ENCODE peak calls at places on chromosomes 3 and 15, in eight cellular contexts. One of them, this sample, is unnamed.

GRCh38 chr15:74956648-74957300 is at the start of gene RPP25:
- DNase-seq in GM12878: no peak
- DNase-seq in stomach: peak; percentile 87
- DNase-seq in suprapubic skin: peak; percentile 86
- DNase-seq in transverse colon: peak; percentile 91
- DNase-seq in H1: no peak
- DNase-seq in upper lobe of left lung: peak; percentile 87
- DNase-seq in tibial nerve: peak; percentile 55
- DNase-seq in this sample: peak; percentile 88

GRCh38 chr15:101026686-101027272 is 107.6 kb downstream of the LRRK1 start:
- DNase-seq in GM12878: no peak
- DNase-seq in stomach: peak; percentile 17
- DNase-seq in suprapubic skin: no peak
- DNase-seq in transverse colon: peak; percentile 4
- DNase-seq in H1: no peak
- DNase-seq in upper lobe of left lung: no peak
- DNase-seq in tibial nerve: no peak
- DNase-seq in this sample: peak; percentile 54

GRCh38 chr15:67109141-67110034 is 44.0 kb downstream of the SMAD3 start:
- DNase-seq in GM12878: no peak
- DNase-seq in stomach: no peak
- DNase-seq in suprapubic skin: no peak
- DNase-seq in transverse colon: peak; percentile 65
- DNase-seq in H1: no peak
- DNase-seq in upper lobe of left lung: peak; percentile 59
- DNase-seq in tibial nerve: peak; percentile 73
- DNase-seq in this sample: peak; percentile 83

GRCh38 chr15:29822100-29822684 is at the start of gene TJP1:
- DNase-seq in GM12878: no peak
- DNase-seq in stomach: peak; percentile 83
- DNase-seq in suprapubic skin: peak; percentile 83
- DNase-seq in transverse colon: peak; percentile 81
- DNase-seq in H1: no peak
- DNase-seq in upper lobe of left lung: peak; percentile 77
- DNase-seq in tibial nerve: peak; percentile 62
- DNase-seq in this sample: peak; percentile 80

GRCh38 chr3:113231391-113231790 is 20.0 kb downstream of the BOC start:
- DNase-seq in GM12878: no peak
- DNase-seq in stomach: no peak
- DNase-seq in suprapubic skin: no peak
- DNase-seq in transverse colon: no peak
- DNase-seq in H1: no peak
- DNase-seq in upper lobe of left lung: no peak
- DNase-seq in tibial nerve: no peak
- DNase-seq in this sample: no peak

GRCh38 chr3:9430733-9431132 is 33.3 kb downstream of the SETD5 start:
- DNase-seq in GM12878: no peak
- DNase-seq in stomach: no peak
- DNase-seq in suprapubic skin: no peak
- DNase-seq in transverse colon: no peak
- DNase-seq in H1: no peak
- DNase-seq in upper lobe of left lung: no peak
- DNase-seq in tibial nerve: no peak
- DNase-seq in this sample: no peak

GRCh38 chr3:43073116-43073835 is 32.6 kb downstream of the POMGNT2 start:
- DNase-seq in GM12878: no peak
- DNase-seq in stomach: no peak
- DNase-seq in suprapubic skin: no peak
- DNase-seq in transverse colon: no peak
- DNase-seq in H1: no peak
- DNase-seq in upper lobe of left lung: no peak
- DNase-seq in tibial nerve: no peak
- DNase-seq in this sample: no peak

GRCh38 chr3:45055032-45055410 is 28.9 kb downstream of the CLEC3B start:
- DNase-seq in GM12878: no peak
- DNase-seq in stomach: no peak
- DNase-seq in suprapubic skin: no peak
- DNase-seq in transverse colon: no peak
- DNase-seq in H1: no peak
- DNase-seq in upper lobe of left lung: no peak
- DNase-seq in tibial nerve: no peak
- DNase-seq in this sample: no peak

GRCh38 chr15:41862515-41863116 is 24.0 kb downstream of the PLA2G4B start:
- DNase-seq in GM12878: no peak
- DNase-seq in stomach: peak; percentile 91
- DNase-seq in suprapubic skin: no peak
- DNase-seq in transverse colon: peak; percentile 73
- DNase-seq in H1: no peak
- DNase-seq in upper lobe of left lung: peak; percentile 85
- DNase-seq in tibial nerve: no peak
- DNase-seq in this sample: no peak

GRCh38 chr3:20930034-20930433 is 744.0 kb upstream of the SGO1 start:
- DNase-seq in GM12878: no peak
- DNase-seq in stomach: peak; percentile 27
- DNase-seq in suprapubic skin: no peak
- DNase-seq in transverse colon: no peak
- DNase-seq in H1: no peak
- DNase-seq in upper lobe of left lung: no peak
- DNase-seq in tibial nerve: no peak
- DNase-seq in this sample: no peak

GRCh38 chr15:77629070-77630030 is 3.4 kb downstream of the LINGO1 start:
- DNase-seq in GM12878: no peak
- DNase-seq in stomach: no peak
- DNase-seq in suprapubic skin: no peak
- DNase-seq in transverse colon: no peak
- DNase-seq in H1: no peak
- DNase-seq in upper lobe of left lung: no peak
- DNase-seq in tibial nerve: no peak
- DNase-seq in this sample: no peak

GRCh38 chr3:181288145-181288544 is 298.6 kb upstream of the DNAJC19 start:
- DNase-seq in GM12878: no peak
- DNase-seq in stomach: no peak
- DNase-seq in suprapubic skin: no peak
- DNase-seq in transverse colon: no peak
- DNase-seq in H1: no peak
- DNase-seq in upper lobe of left lung: no peak
- DNase-seq in tibial nerve: no peak
- DNase-seq in this sample: no peak

GRCh38 chr15:82103500-82103899 is 57.7 kb upstream of the MEX3B start:
- DNase-seq in GM12878: no peak
- DNase-seq in stomach: no peak
- DNase-seq in suprapubic skin: no peak
- DNase-seq in transverse colon: no peak
- DNase-seq in H1: no peak
- DNase-seq in upper lobe of left lung: no peak
- DNase-seq in tibial nerve: no peak
- DNase-seq in this sample: no peak

GRCh38 chr3:48697952-48698351 is 12.2 kb upstream of the NCKIPSD start:
- DNase-seq in GM12878: no peak
- DNase-seq in stomach: no peak
- DNase-seq in suprapubic skin: no peak
- DNase-seq in transverse colon: no peak
- DNase-seq in H1: no peak
- DNase-seq in upper lobe of left lung: no peak
- DNase-seq in tibial nerve: no peak
- DNase-seq in this sample: no peak

GRCh38 chr15:64430000-64430735 is 30.2 kb upstream of the ZNF609 start:
- DNase-seq in GM12878: peak; percentile 65
- DNase-seq in stomach: no peak
- DNase-seq in suprapubic skin: no peak
- DNase-seq in transverse colon: peak; percentile 19
- DNase-seq in H1: peak; percentile 69
- DNase-seq in upper lobe of left lung: peak; percentile 22
- DNase-seq in tibial nerve: peak; percentile 9
- DNase-seq in this sample: peak; percentile 52

GRCh38 chr3:194265505-194265892 is 85.6 kb downstream of the CPN2 start:
- DNase-seq in GM12878: no peak
- DNase-seq in stomach: peak; percentile 81
- DNase-seq in suprapubic skin: peak; percentile 92
- DNase-seq in transverse colon: peak; percentile 60
- DNase-seq in H1: no peak
- DNase-seq in upper lobe of left lung: peak; percentile 78
- DNase-seq in tibial nerve: peak; percentile 71
- DNase-seq in this sample: peak; percentile 92

GRCh38 chr3:194262345-194263305 is 88.5 kb downstream of the CPN2 start:
- DNase-seq in GM12878: no peak
- DNase-seq in stomach: no peak
- DNase-seq in suprapubic skin: peak; percentile 20
- DNase-seq in transverse colon: no peak
- DNase-seq in H1: no peak
- DNase-seq in upper lobe of left lung: no peak
- DNase-seq in tibial nerve: no peak
- DNase-seq in this sample: no peak

GRCh38 chr3:194259982-194260856 is 90.9 kb downstream of the CPN2 start:
- DNase-seq in GM12878: no peak
- DNase-seq in stomach: peak; percentile 15
- DNase-seq in suprapubic skin: peak; percentile 13
- DNase-seq in transverse colon: no peak
- DNase-seq in H1: no peak
- DNase-seq in upper lobe of left lung: no peak
- DNase-seq in tibial nerve: no peak
- DNase-seq in this sample: peak; percentile 9

GRCh38 chr3:194257916-194258668 is 93.0 kb downstream of the CPN2 start:
- DNase-seq in GM12878: no peak
- DNase-seq in stomach: peak; percentile 1
- DNase-seq in suprapubic skin: no peak
- DNase-seq in transverse colon: no peak
- DNase-seq in H1: no peak
- DNase-seq in upper lobe of left lung: no peak
- DNase-seq in tibial nerve: no peak
- DNase-seq in this sample: no peak

GRCh38 chr3:194261581-194262063 is 89.5 kb downstream of the CPN2 start:
- DNase-seq in GM12878: no peak
- DNase-seq in stomach: peak; percentile 15
- DNase-seq in suprapubic skin: peak; percentile 70
- DNase-seq in transverse colon: no peak
- DNase-seq in H1: no peak
- DNase-seq in upper lobe of left lung: no peak
- DNase-seq in tibial nerve: no peak
- DNase-seq in this sample: no peak
- TF ChIP-seq EP300 in GM12878: no peak
- TF ChIP-seq EP300 in stomach: no peak
- TF ChIP-seq EP300 in suprapubic skin: no peak
- TF ChIP-seq EP300 in transverse colon: no peak
- TF ChIP-seq EP300 in H1: no peak
- TF ChIP-seq EP300 in upper lobe of left lung: no peak
- TF ChIP-seq EP300 in tibial nerve: no peak
- TF ChIP-seq EP300 in this sample: no peak

GRCh38 chr3:10653866-10654611 is 148.7 kb upstream of the ATP2B2 start:
- DNase-seq in GM12878: no peak
- DNase-seq in stomach: no peak
- DNase-seq in suprapubic skin: peak; percentile 43
- DNase-seq in transverse colon: no peak
- DNase-seq in H1: no peak
- DNase-seq in upper lobe of left lung: no peak
- DNase-seq in tibial nerve: no peak
- DNase-seq in this sample: no peak
- H3K27me3 ChIP-seq in GM12878: peaks cover 2% of the 10 kb centered on the region
- H3K27me3 ChIP-seq in stomach: peaks cover 8% of the 10 kb centered on the region
- H3K27me3 ChIP-seq in suprapubic skin: peaks cover 19% of the 10 kb centered on the region
- H3K27me3 ChIP-seq in transverse colon: no peaks in the 10 kb centered on the region
- H3K27me3 ChIP-seq in H1: no peaks in the 10 kb centered on the region
- H3K27me3 ChIP-seq in upper lobe of left lung: no peaks in the 10 kb centered on the region
- H3K27me3 ChIP-seq in tibial nerve: no peaks in the 10 kb centered on the region
- H3K27me3 ChIP-seq in this sample: no peaks in the 10 kb centered on the region

DNA sequence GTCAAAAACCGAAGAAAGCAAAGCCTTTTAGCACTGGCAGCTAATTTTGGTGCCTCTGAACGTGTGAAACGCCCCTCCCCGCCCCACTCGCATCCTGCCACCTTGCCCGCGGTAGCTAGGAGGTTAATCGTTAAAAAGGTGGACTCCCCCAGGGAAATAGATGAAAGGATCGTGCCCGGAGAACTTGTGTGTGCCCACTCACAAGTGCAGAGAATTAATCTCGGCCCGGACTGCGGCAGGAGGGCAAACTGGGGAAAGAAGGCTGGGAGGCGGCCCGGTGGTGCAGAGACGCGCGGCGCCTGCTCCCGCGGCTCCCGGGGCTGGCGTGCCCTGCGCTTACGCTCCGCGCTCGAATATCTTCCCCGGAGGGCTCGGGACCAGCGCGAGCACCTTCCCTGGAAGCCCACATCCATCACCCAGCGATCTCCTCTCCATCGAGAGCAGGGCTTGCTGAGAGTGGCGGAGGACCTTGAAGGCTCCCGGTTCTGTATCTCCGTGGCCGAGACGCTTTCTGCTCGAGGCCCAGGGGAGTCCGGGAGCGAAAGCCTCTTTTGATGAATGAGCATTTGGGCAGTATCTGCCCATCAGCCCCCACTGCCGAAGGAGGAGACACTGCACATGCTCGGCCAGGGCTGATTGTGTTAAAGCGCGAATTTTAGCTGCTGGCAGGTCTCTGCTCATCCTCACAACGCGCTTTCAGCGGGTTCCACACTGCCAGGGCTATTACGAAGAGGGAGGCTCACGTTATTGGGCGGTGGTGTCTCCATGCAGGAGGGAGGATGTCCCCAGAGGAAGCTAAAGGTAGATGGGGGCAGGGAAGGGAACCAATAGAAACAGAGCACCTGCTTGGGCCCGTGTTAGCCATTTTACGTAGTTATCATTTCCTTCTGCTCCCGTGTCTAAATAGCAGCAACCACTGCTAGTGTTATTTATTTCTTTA is 1.3 kb upstream of the SPTSSB start:
- DNase-seq in GM12878: no peak
- DNase-seq in stomach: peak; percentile 44
- DNase-seq in suprapubic skin: no peak
- DNase-seq in transverse colon: no peak
- DNase-seq in H1: no peak
- DNase-seq in upper lobe of left lung: no peak
- DNase-seq in tibial nerve: no peak
- DNase-seq in this sample: no peak
- TF ChIP-seq EP300 in GM12878: no peak
- TF ChIP-seq EP300 in stomach: no peak
- TF ChIP-seq EP300 in suprapubic skin: no peak
- TF ChIP-seq EP300 in transverse colon: no peak
- TF ChIP-seq EP300 in H1: no peak
- TF ChIP-seq EP300 in upper lobe of left lung: no peak
- TF ChIP-seq EP300 in tibial nerve: no peak
- TF ChIP-seq EP300 in this sample: no peak

DNA sequence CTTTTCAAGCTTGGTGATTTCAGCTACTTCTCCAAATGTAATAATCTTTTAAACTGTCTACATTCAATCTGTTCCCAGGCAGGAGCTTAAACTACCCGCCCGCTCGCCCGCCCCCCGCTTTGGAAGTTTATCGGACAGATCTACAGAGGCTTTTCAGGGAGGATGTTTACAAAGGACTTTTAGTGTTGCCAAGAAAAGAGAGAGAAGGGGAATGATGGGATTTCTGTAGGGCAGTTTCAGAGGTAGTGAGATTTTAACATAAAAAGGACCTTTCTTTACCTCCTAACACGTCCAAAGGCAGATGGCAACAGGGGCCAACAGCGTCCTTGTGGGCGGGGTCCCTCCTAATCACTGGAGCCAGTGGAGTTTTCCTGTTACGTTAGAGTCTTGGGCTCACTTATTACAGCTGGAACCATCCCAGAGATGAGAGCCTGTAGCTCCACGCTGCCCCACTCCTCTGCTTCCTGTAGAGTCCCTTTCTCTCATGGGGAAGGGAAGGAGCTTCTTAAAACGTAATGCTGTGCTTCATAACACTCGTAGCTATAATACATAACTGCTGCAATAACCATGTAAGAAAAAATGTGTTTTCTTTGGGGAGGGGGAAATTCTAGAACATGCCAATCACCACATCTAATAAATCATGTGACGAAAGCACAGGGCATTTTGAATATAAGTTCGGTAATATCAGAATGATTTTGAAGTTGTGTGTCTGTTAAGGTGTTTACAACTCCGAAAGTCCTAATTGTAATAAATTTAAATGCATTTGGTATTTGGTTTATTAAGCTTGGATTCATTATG is 30.9 kb downstream of the HES1 start:
- DNase-seq in GM12878: no peak
- DNase-seq in stomach: no peak
- DNase-seq in suprapubic skin: no peak
- DNase-seq in transverse colon: no peak
- DNase-seq in H1: no peak
- DNase-seq in upper lobe of left lung: peak; percentile 28
- DNase-seq in tibial nerve: no peak
- DNase-seq in this sample: no peak
- H3K27me3 ChIP-seq in GM12878: peaks cover 2% of the 10 kb centered on the region
- H3K27me3 ChIP-seq in stomach: no peaks in the 10 kb centered on the region
- H3K27me3 ChIP-seq in suprapubic skin: no peaks in the 10 kb centered on the region
- H3K27me3 ChIP-seq in transverse colon: no peaks in the 10 kb centered on the region
- H3K27me3 ChIP-seq in H1: no peaks in the 10 kb centered on the region
- H3K27me3 ChIP-seq in upper lobe of left lung: no peaks in the 10 kb centered on the region
- H3K27me3 ChIP-seq in tibial nerve: no peaks in the 10 kb centered on the region
- H3K27me3 ChIP-seq in this sample: no peaks in the 10 kb centered on the region